ENCODE peak calls at places on chromosomes 13 and 19, in four cellular contexts. One of them, this sample, is unnamed.

GRCh38 chr19:16262618-16263017 is 62.0 kb upstream of the KLF2 start:
- DNase-seq in NCI-H774: no peak
- DNase-seq in activated T-cell treated with anti-CD3 and anti-CD28 coated beads, Interleukin-2, amount 50 U/mL, for 72 hours: no peak
- DNase-seq in progenitor cell of endocrine pancreas: no peak
- DNase-seq in this sample: no peak

GRCh38 chr19:50983625-50984292 is at the start of gene KLK7:
- DNase-seq in progenitor cell of endocrine pancreas: no peak
- DNase-seq in NCI-H774: no peak
- DNase-seq in activated T-cell treated with anti-CD3 and anti-CD28 coated beads, Interleukin-2, amount 50 U/mL, for 72 hours: no peak
- DNase-seq in this sample: no peak

GRCh38 chr19:39336483-39336882 is 640 bp upstream of the GMFG start:
- DNase-seq in NCI-H774: no peak
- DNase-seq in activated T-cell treated with anti-CD3 and anti-CD28 coated beads, Interleukin-2, amount 50 U/mL, for 72 hours: no peak
- DNase-seq in progenitor cell of endocrine pancreas: no peak
- DNase-seq in this sample: no peak

GRCh38 chr13:111395511-111396393 is 75.3 kb downstream of the TEX29 start:
- DNase-seq in progenitor cell of endocrine pancreas: no peak
- DNase-seq in activated T-cell treated with anti-CD3 and anti-CD28 coated beads, Interleukin-2, amount 50 U/mL, for 72 hours: no peak
- DNase-seq in NCI-H774: no peak
- DNase-seq in this sample: peak

GRCh38 chr13:51849145-51850101 is 4.4 kb upstream of the TMEM272 start:
- DNase-seq in activated T-cell treated with anti-CD3 and anti-CD28 coated beads, Interleukin-2, amount 50 U/mL, for 72 hours: peak
- DNase-seq in NCI-H774: no peak
- DNase-seq in progenitor cell of endocrine pancreas: no peak
- DNase-seq in this sample: no peak

GRCh38 chr13:19053561-19053960 is 128.1 kb downstream of the TUBA3C start:
- DNase-seq in progenitor cell of endocrine pancreas: no peak
- DNase-seq in NCI-H774: no peak
- DNase-seq in activated T-cell treated with anti-CD3 and anti-CD28 coated beads, Interleukin-2, amount 50 U/mL, for 72 hours: no peak
- DNase-seq in this sample: no peak

GRCh38 chr19:29676586-29676985 is 11.3 kb downstream of the PLEKHF1 start:
- DNase-seq in activated T-cell treated with anti-CD3 and anti-CD28 coated beads, Interleukin-2, amount 50 U/mL, for 72 hours: no peak
- DNase-seq in NCI-H774: no peak
- DNase-seq in progenitor cell of endocrine pancreas: no peak
- DNase-seq in this sample: no peak

GRCh38 chr13:59755647-59756290 is 408.0 kb downstream of the DIAPH3 start:
- DNase-seq in activated T-cell treated with anti-CD3 and anti-CD28 coated beads, Interleukin-2, amount 50 U/mL, for 72 hours: no peak
- DNase-seq in NCI-H774: no peak
- DNase-seq in progenitor cell of endocrine pancreas: no peak
- DNase-seq in this sample: no peak

GRCh38 chr19:8517551-8518442 is 3.8 kb upstream of the ZNF414 start:
- DNase-seq in NCI-H774: no peak
- DNase-seq in progenitor cell of endocrine pancreas: no peak
- DNase-seq in activated T-cell treated with anti-CD3 and anti-CD28 coated beads, Interleukin-2, amount 50 U/mL, for 72 hours: peak
- DNase-seq in this sample: no peak

GRCh38 chr19:38206928-38207327 is 17.1 kb downstream of the DPF1 start:
- DNase-seq in progenitor cell of endocrine pancreas: no peak
- DNase-seq in NCI-H774: no peak
- DNase-seq in activated T-cell treated with anti-CD3 and anti-CD28 coated beads, Interleukin-2, amount 50 U/mL, for 72 hours: no peak
- DNase-seq in this sample: no peak

GRCh38 chr13:20492036-20492435 is 33.6 kb downstream of the CRYL1 start:
- DNase-seq in activated T-cell treated with anti-CD3 and anti-CD28 coated beads, Interleukin-2, amount 50 U/mL, for 72 hours: no peak
- DNase-seq in progenitor cell of endocrine pancreas: no peak
- DNase-seq in NCI-H774: no peak
- DNase-seq in this sample: no peak

GRCh38 chr13:42729857-42730402 is 51.5 kb upstream of the FAM216B start:
- DNase-seq in progenitor cell of endocrine pancreas: no peak
- DNase-seq in NCI-H774: no peak
- DNase-seq in activated T-cell treated with anti-CD3 and anti-CD28 coated beads, Interleukin-2, amount 50 U/mL, for 72 hours: no peak
- DNase-seq in this sample: no peak

GRCh38 chr13:98397221-98397620 is 179.7 kb downstream of the STK24 start:
- DNase-seq in progenitor cell of endocrine pancreas: no peak
- DNase-seq in activated T-cell treated with anti-CD3 and anti-CD28 coated beads, Interleukin-2, amount 50 U/mL, for 72 hours: no peak
- DNase-seq in NCI-H774: no peak
- DNase-seq in this sample: no peak

GRCh38 chr19:46495789-46496099 is at the start of gene PNMA8B:
- DNase-seq in NCI-H774: peak
- DNase-seq in activated T-cell treated with anti-CD3 and anti-CD28 coated beads, Interleukin-2, amount 50 U/mL, for 72 hours: no peak
- DNase-seq in progenitor cell of endocrine pancreas: peak
- DNase-seq in this sample: no peak

GRCh38 chr19:41928221-41928683 is at the start of gene ERFL:
- DNase-seq in activated T-cell treated with anti-CD3 and anti-CD28 coated beads, Interleukin-2, amount 50 U/mL, for 72 hours: no peak
- DNase-seq in progenitor cell of endocrine pancreas: no peak
- DNase-seq in NCI-H774: no peak
- DNase-seq in this sample: no peak

GRCh38 chr13:110944121-110944967 is 29.5 kb upstream of the ANKRD10 start:
- DNase-seq in progenitor cell of endocrine pancreas: no peak
- DNase-seq in activated T-cell treated with anti-CD3 and anti-CD28 coated beads, Interleukin-2, amount 50 U/mL, for 72 hours: peak
- DNase-seq in NCI-H774: peak
- DNase-seq in this sample: no peak

GRCh38 chr13:105817011-105817410 is 718.5 kb downstream of the EFNB2 start:
- DNase-seq in NCI-H774: no peak
- DNase-seq in activated T-cell treated with anti-CD3 and anti-CD28 coated beads, Interleukin-2, amount 50 U/mL, for 72 hours: no peak
- DNase-seq in progenitor cell of endocrine pancreas: no peak
- DNase-seq in this sample: no peak

GRCh38 chr19:737591-738093 is 13.3 kb upstream of the MISP start:
- DNase-seq in activated T-cell treated with anti-CD3 and anti-CD28 coated beads, Interleukin-2, amount 50 U/mL, for 72 hours: peak
- DNase-seq in progenitor cell of endocrine pancreas: peak
- DNase-seq in NCI-H774: no peak
- DNase-seq in this sample: peak

GRCh38 chr13:59480398-59480797 is 683.3 kb downstream of the DIAPH3 start:
- DNase-seq in progenitor cell of endocrine pancreas: no peak
- DNase-seq in activated T-cell treated with anti-CD3 and anti-CD28 coated beads, Interleukin-2, amount 50 U/mL, for 72 hours: no peak
- DNase-seq in NCI-H774: no peak
- DNase-seq in this sample: no peak

GRCh38 chr19:31560021-31560770 is 211.0 kb upstream of the TSHZ3 start:
- DNase-seq in NCI-H774: no peak
- DNase-seq in activated T-cell treated with anti-CD3 and anti-CD28 coated beads, Interleukin-2, amount 50 U/mL, for 72 hours: no peak
- DNase-seq in progenitor cell of endocrine pancreas: no peak
- DNase-seq in this sample: no peak

GRCh38 chr19:7874080-7874856 is at the start of gene PRR36:
- DNase-seq in NCI-H774: peak
- DNase-seq in activated T-cell treated with anti-CD3 and anti-CD28 coated beads, Interleukin-2, amount 50 U/mL, for 72 hours: peak
- DNase-seq in progenitor cell of endocrine pancreas: peak
- DNase-seq in this sample: peak

GRCh38 chr13:35794734-35795389 is 318.4 kb upstream of the MAB21L1 start:
- DNase-seq in activated T-cell treated with anti-CD3 and anti-CD28 coated beads, Interleukin-2, amount 50 U/mL, for 72 hours: no peak
- DNase-seq in progenitor cell of endocrine pancreas: no peak
- DNase-seq in NCI-H774: no peak
- DNase-seq in this sample: no peak

GRCh38 chr19:10388957-10389356 is 8.6 kb upstream of the TYK2 start:
- DNase-seq in progenitor cell of endocrine pancreas: peak
- DNase-seq in activated T-cell treated with anti-CD3 and anti-CD28 coated beads, Interleukin-2, amount 50 U/mL, for 72 hours: peak
- DNase-seq in NCI-H774: peak
- DNase-seq in this sample: peak

GRCh38 chr19:21593008-21593427 is 87.6 kb downstream of the ZNF429 start:
- DNase-seq in NCI-H774: no peak
- DNase-seq in progenitor cell of endocrine pancreas: no peak
- DNase-seq in activated T-cell treated with anti-CD3 and anti-CD28 coated beads, Interleukin-2, amount 50 U/mL, for 72 hours: no peak
- DNase-seq in this sample: no peak

GRCh38 chr13:27372896-27373295 is 51.5 kb upstream of the GTF3A start:
- DNase-seq in activated T-cell treated with anti-CD3 and anti-CD28 coated beads, Interleukin-2, amount 50 U/mL, for 72 hours: no peak
- DNase-seq in progenitor cell of endocrine pancreas: peak
- DNase-seq in NCI-H774: peak
- DNase-seq in this sample: peak

GRCh38 chr13:98327326-98328314 is 150.6 kb upstream of the RNF113B start:
- DNase-seq in progenitor cell of endocrine pancreas: no peak
- DNase-seq in activated T-cell treated with anti-CD3 and anti-CD28 coated beads, Interleukin-2, amount 50 U/mL, for 72 hours: no peak
- DNase-seq in NCI-H774: no peak
- DNase-seq in this sample: no peak

GRCh38 chr13:69809152-69809551 is 298.5 kb upstream of the ATXN8OS start:
- DNase-seq in activated T-cell treated with anti-CD3 and anti-CD28 coated beads, Interleukin-2, amount 50 U/mL, for 72 hours: no peak
- DNase-seq in NCI-H774: no peak
- DNase-seq in progenitor cell of endocrine pancreas: no peak
- DNase-seq in this sample: no peak

GRCh38 chr19:14694867-14695266 is 5.0 kb downstream of the ZNF333 start:
- DNase-seq in progenitor cell of endocrine pancreas: no peak
- DNase-seq in NCI-H774: no peak
- DNase-seq in activated T-cell treated with anti-CD3 and anti-CD28 coated beads, Interleukin-2, amount 50 U/mL, for 72 hours: no peak
- DNase-seq in this sample: no peak

GRCh38 chr13:52599853-52600603 is 42.2 kb upstream of the HNRNPA1L2 start:
- DNase-seq in activated T-cell treated with anti-CD3 and anti-CD28 coated beads, Interleukin-2, amount 50 U/mL, for 72 hours: peak
- DNase-seq in NCI-H774: peak
- DNase-seq in progenitor cell of endocrine pancreas: peak
- DNase-seq in this sample: peak

GRCh38 chr13:44506719-44507118 is 69.4 kb downstream of the TSC22D1 start:
- DNase-seq in NCI-H774: no peak
- DNase-seq in activated T-cell treated with anti-CD3 and anti-CD28 coated beads, Interleukin-2, amount 50 U/mL, for 72 hours: no peak
- DNase-seq in progenitor cell of endocrine pancreas: no peak
- DNase-seq in this sample: no peak

GRCh38 chr19:33442706-33443105 is 69.2 kb downstream of the CEBPG start:
- DNase-seq in NCI-H774: no peak
- DNase-seq in activated T-cell treated with anti-CD3 and anti-CD28 coated beads, Interleukin-2, amount 50 U/mL, for 72 hours: no peak
- DNase-seq in progenitor cell of endocrine pancreas: no peak
- DNase-seq in this sample: no peak

GRCh38 chr19:45472557-45473365 is 5.0 kb downstream of the FOSB start:
- DNase-seq in activated T-cell treated with anti-CD3 and anti-CD28 coated beads, Interleukin-2, amount 50 U/mL, for 72 hours: no peak
- DNase-seq in progenitor cell of endocrine pancreas: no peak
- DNase-seq in NCI-H774: no peak
- DNase-seq in this sample: no peak